ENCODE peak calls at places on chromosomes 13 and 19, in nine cellular contexts. K is stimulated activated CD4-positive, alpha-beta T cell treated with anti-CD3 and anti-CD28 coated beads, Interleukin-1b, Interleukin-23, amount 100 ng/mL, for 24 hours; P is HTR-8/SVneo; H is astrocyte; E is psoas muscle; W is posterior vena cava; M is iris pigment epithelial cell; R is A172; Q is fibroblast of the aortic adventitia. Y is an unnamed sample.

GRCh38 chr13:43368003-43368402 is 344.6 kb downstream of the DNAJC15 start:
- DNase-seq in K (no peak), P (peak; percentile 5), H (no peak), E (no peak), W (no peak), M (peak; percentile 54), R (no peak), Q (peak; percentile 39), Y (no peak)

GRCh38 chr13:34208326-34208725 is 390.4 kb downstream of the RFC3 start:
- DNase-seq in K (no peak), P (no peak), H (peak; percentile 53), E (no peak), W (no peak), M (peak; percentile 60), R (no peak), Q (peak; percentile 51), Y (no peak)

GRCh38 chr13:46739447-46740125 is 57.4 kb downstream of the ESD start:
- DNase-seq in K (no peak), P (no peak), H (no peak), E (no peak), W (no peak), M (no peak), R (no peak), Q (no peak), Y (no peak)

GRCh38 chr19:7742991-7743390 is 4.3 kb downstream of the CD209 start:
- DNase-seq in K (no peak), P (no peak), H (no peak), E (no peak), W (peak; percentile 28), M (no peak), R (no peak), Q (no peak), Y (no peak)

GRCh38 chr13:110535526-110535925 is 26.0 kb downstream of the RAB20 start:
- DNase-seq in K (no peak), P (no peak), H (no peak), E (no peak), W (no peak), M (no peak), R (no peak), Q (no peak), Y (no peak)

GRCh38 chr19:55489711-55490477 is 1.7 kb downstream of the SSC5D start:
- DNase-seq in K (no peak), P (no peak), H (no peak), E (no peak), W (no peak), M (no peak), R (no peak), Q (peak; percentile 52), Y (no peak)

GRCh38 chr19:3366104-3366760 is at the start of gene NFIC:
- DNase-seq in K (peak; percentile 41), P (peak; percentile 57), H (peak; percentile 74), E (peak; percentile 94), W (peak; percentile 95), M (peak; percentile 84), R (peak; percentile 81), Q (peak; percentile 85), Y (peak; percentile 84)

GRCh38 chr13:26629260-26629659 is 71.8 kb downstream of the WASF3 start:
- DNase-seq in K (no peak), P (no peak), H (no peak), E (peak; percentile 49), W (no peak), M (peak; percentile 23), R (no peak), Q (no peak), Y (no peak)

GRCh38 chr19:30718728-30719127 is 346.5 kb downstream of the ZNF536 start:
- DNase-seq in K (no peak), P (no peak), H (no peak), E (no peak), W (peak; percentile 19), M (no peak), R (peak; percentile 18), Q (no peak), Y (peak; percentile 21)

GRCh38 chr19:57363734-57364181 is 407 bp downstream of the TRAPPC2B start:
- DNase-seq in K (no peak), P (no peak), H (peak; percentile 3), E (peak; percentile 56), W (peak; percentile 79), M (peak; percentile 16), R (peak; percentile 35), Q (no peak), Y (peak; percentile 40)

GRCh38 chr19:12720851-12721655 is 2.7 kb downstream of the TNPO2 start:
- DNase-seq in K (no peak), P (no peak), H (peak; percentile 14), E (peak; percentile 60), W (no peak), M (peak; percentile 42), R (no peak), Q (peak; percentile 17), Y (no peak)

GRCh38 chr13:60343978-60344377 is 53.0 kb upstream of the TDRD3 start:
- DNase-seq in K (no peak), P (no peak), H (no peak), E (no peak), W (no peak), M (no peak), R (no peak), Q (no peak), Y (no peak)

GRCh38 chr13:41603917-41604316 is 146.6 kb downstream of the RGCC start:
- DNase-seq in K (no peak), P (no peak), H (peak; percentile 61), E (peak; percentile 72), W (no peak), M (peak; percentile 84), R (peak; percentile 64), Q (peak; percentile 60), Y (peak; percentile 9)

GRCh38 chr19:16594681-16595091 is 22.5 kb upstream of the SLC35E1 start:
- DNase-seq in K (no peak), P (no peak), H (no peak), E (no peak), W (no peak), M (no peak), R (no peak), Q (no peak), Y (no peak)

GRCh38 chr13:34657716-34658115 is 284.4 kb upstream of the NBEA start:
- DNase-seq in K (no peak), P (no peak), H (peak; percentile 86), E (no peak), W (no peak), M (peak; percentile 25), R (peak; percentile 13), Q (no peak), Y (no peak)

GRCh38 chr13:95784161-95784880 is 107.4 kb downstream of the DNAJC3 start:
- DNase-seq in K (no peak), P (peak; percentile 31), H (peak; percentile 92), E (no peak), W (no peak), M (peak; percentile 58), R (peak; percentile 77), Q (peak; percentile 88), Y (peak; percentile 51)

GRCh38 chr13:36157475-36157874 is 26.3 kb upstream of the DCLK1 start:
- DNase-seq in K (no peak), P (no peak), H (no peak), E (no peak), W (no peak), M (no peak), R (no peak), Q (no peak), Y (no peak)

GRCh38 chr13:29737061-29737460 is 113.4 kb downstream of the UBL3 start:
- DNase-seq in K (no peak), P (no peak), H (no peak), E (no peak), W (no peak), M (no peak), R (no peak), Q (no peak), Y (no peak)

GRCh38 chr13:80131204-80131603 is 209.7 kb downstream of the SPRY2 start:
- DNase-seq in K (no peak), P (peak; percentile 21), H (peak; percentile 49), E (peak; percentile 87), W (peak; percentile 90), M (peak; percentile 71), R (peak; percentile 46), Q (peak; percentile 70), Y (peak; percentile 50)

GRCh38 chr19:35439921-35440320 is 8.1 kb upstream of the FFAR2 start:
- DNase-seq in K (no peak), P (no peak), H (no peak), E (no peak), W (peak; percentile 15), M (no peak), R (no peak), Q (no peak), Y (no peak)

GRCh38 chr19:8922591-8922990 is 87.6 kb downstream of the MUC16 start:
- DNase-seq in K (no peak), P (no peak), H (no peak), E (no peak), W (no peak), M (no peak), R (no peak), Q (no peak), Y (no peak)

GRCh38 chr19:7450243-7451223 is 38.3 kb downstream of the PEX11G start:
- DNase-seq in K (no peak), P (no peak), H (peak; percentile 47), E (no peak), W (no peak), M (peak; percentile 36), R (peak; percentile 33), Q (peak; percentile 51), Y (no peak)

GRCh38 chr19:4580021-4580901 is 20.8 kb upstream of the SEMA6B start:
- DNase-seq in K (no peak), P (no peak), H (no peak), E (no peak), W (no peak), M (no peak), R (no peak), Q (no peak), Y (no peak)

Y was measured in H54.